ENCODE peak calls at places on chromosomes 13 and 19, in five cellular contexts. W, K, C, J and X are unnamed samples.

GRCh38 chr13:41930154-41930553 is 30.8 kb downstream of the VWA8 start:
- DNase-seq in W (no peak), K (no peak), C (no peak), J (no peak), X (no peak)

GRCh38 chr19:20661150-20661819 is at the start of gene ZNF626:
- DNase-seq in W (peak; percentile 98), K (peak; percentile 89), C (peak; percentile 97), J (peak; percentile 70), X (peak; percentile 96)

GRCh38 chr19:40413291-40413994 is at the start of gene PRX:
- DNase-seq in W (no peak), K (no peak), C (no peak), J (no peak), X (no peak)

GRCh38 chr13:46684287-46685001 is 112.5 kb downstream of the ESD start:
- DNase-seq in W (peak; percentile 51), K (no peak), C (peak; percentile 23), J (no peak), X (no peak)

GRCh38 chr19:58021541-58022282 is 12.1 kb upstream of the ZSCAN1 start:
- DNase-seq in W (peak; percentile 48), K (peak; percentile 29), C (peak; percentile 25), J (peak; percentile 39), X (no peak)

GRCh38 chr19:31127132-31127967 is 221.9 kb downstream of the TSHZ3 start:
- DNase-seq in W (peak; percentile 63), K (peak; percentile 73), C (peak; percentile 98), J (no peak), X (no peak)

GRCh38 chr13:106114981-106115554 is 420.4 kb downstream of the EFNB2 start:
- DNase-seq in W (no peak), K (no peak), C (peak; percentile 69), J (no peak), X (no peak)

GRCh38 chr13:37049810-37050209 is 9.7 kb downstream of the SUPT20H start:
- DNase-seq in W (no peak), K (no peak), C (no peak), J (no peak), X (no peak)

GRCh38 chr19:47430041-47430802 is 10.9 kb upstream of the MEIS3 start:
- DNase-seq in W (peak; percentile 64), K (peak; percentile 44), C (peak; percentile 60), J (peak; percentile 38), X (no peak)

GRCh38 chr13:108213946-108214345 is 1.4 kb downstream of the LIG4 start:
- DNase-seq in W (no peak), K (peak; percentile 89), C (peak; percentile 71), J (no peak), X (no peak)

GRCh38 chr13:106497079-106497478 is 38.4 kb downstream of the EFNB2 start:
- DNase-seq in W (no peak), K (no peak), C (no peak), J (no peak), X (no peak)

GRCh38 chr13:100922599-100922998 is 248.0 kb upstream of the TMTC4 start:
- DNase-seq in W (no peak), K (no peak), C (no peak), J (no peak), X (no peak)

GRCh38 chr13:95073826-95074345 is 227.4 kb downstream of the ABCC4 start:
- DNase-seq in W (peak; percentile 11), K (no peak), C (peak; percentile 49), J (no peak), X (no peak)

GRCh38 chr13:83325454-83325853 is 556.8 kb downstream of the SLITRK1 start:
- DNase-seq in W (peak; percentile 25), K (peak; percentile 12), C (peak; percentile 81), J (no peak), X (no peak)

GRCh38 chr19:33397536-33398360 is 24.2 kb downstream of the CEBPG start:
- DNase-seq in W (no peak), K (no peak), C (no peak), J (no peak), X (no peak)

GRCh38 chr13:50130686-50131051 is 115.4 kb downstream of the KCNRG start:
- DNase-seq in W (peak; percentile 59), K (peak; percentile 32), C (no peak), J (no peak), X (no peak)

GRCh38 chr13:100040196-100040595 is 48.7 kb upstream of the PCCA start:
- DNase-seq in W (no peak), K (peak; percentile 10), C (no peak), J (no peak), X (no peak)

GRCh38 chr19:19134687-19135158 is 3.6 kb downstream of the TMEM161A start:
- DNase-seq in W (no peak), K (no peak), C (no peak), J (peak; percentile 48), X (peak; percentile 17)

GRCh38 chr19:10670876-10671804 is 17.0 kb downstream of the ILF3 start:
- DNase-seq in W (no peak), K (no peak), C (no peak), J (no peak), X (no peak)

GRCh38 chr13:59680429-59681024 is 483.2 kb downstream of the DIAPH3 start:
- DNase-seq in W (peak; percentile 45), K (peak; percentile 38), C (peak; percentile 14), J (peak; percentile 37), X (no peak)

GRCh38 chr19:44587863-44588752 is 25.3 kb upstream of the IGSF23 start:
- DNase-seq in W (peak; percentile 85), K (peak; percentile 93), C (peak; percentile 95), J (peak; percentile 10), X (peak; percentile 86)

GRCh38 chr19:1591421-1592022 is 1.1 kb downstream of the MBD3 start:
- DNase-seq in W (peak; percentile 13), K (no peak), C (no peak), J (no peak), X (no peak)

GRCh38 chr19:31389874-31390273 is 40.6 kb upstream of the TSHZ3 start:
- DNase-seq in W (no peak), K (no peak), C (no peak), J (no peak), X (no peak)

GRCh38 chr13:110173247-110173818 is 133.6 kb downstream of the COL4A1 start:
- DNase-seq in W (no peak), K (peak; percentile 20), C (no peak), J (no peak), X (no peak)
- TF ChIP-seq CTCF in W (no peak), K (no peak), C (no peak), J (no peak), X (no peak)

DNA sequence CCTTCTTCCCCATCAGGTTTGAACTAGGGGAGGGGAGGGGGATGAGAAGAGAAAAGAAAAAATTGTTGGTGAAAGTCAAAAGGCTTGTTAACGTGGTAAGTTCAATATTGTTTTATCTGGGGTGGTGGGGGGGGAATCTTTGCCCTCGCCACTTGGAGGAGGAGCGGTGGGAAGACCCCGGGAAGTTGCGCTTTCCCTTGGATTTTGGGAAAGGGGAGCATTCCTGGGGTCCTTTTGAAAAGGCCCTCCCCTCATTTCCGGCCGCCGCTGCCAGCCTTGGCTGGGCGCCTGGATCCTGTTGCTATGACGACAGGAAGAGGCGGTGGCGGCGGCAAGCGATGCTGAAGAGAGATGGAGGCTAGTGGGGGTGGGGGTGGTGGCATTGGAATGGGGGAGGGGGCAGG is 4.6 kb upstream of the CACNG8 start:
- DNase-seq in W (peak; percentile 54), K (no peak), C (no peak), J (no peak), X (no peak)
- H3K4me3 ChIP-seq in W (no peak overlapping the region), K (no peak overlapping the region), C (no peak overlapping the region), J (no peak overlapping the region), X (no peak overlapping the region)

DNA sequence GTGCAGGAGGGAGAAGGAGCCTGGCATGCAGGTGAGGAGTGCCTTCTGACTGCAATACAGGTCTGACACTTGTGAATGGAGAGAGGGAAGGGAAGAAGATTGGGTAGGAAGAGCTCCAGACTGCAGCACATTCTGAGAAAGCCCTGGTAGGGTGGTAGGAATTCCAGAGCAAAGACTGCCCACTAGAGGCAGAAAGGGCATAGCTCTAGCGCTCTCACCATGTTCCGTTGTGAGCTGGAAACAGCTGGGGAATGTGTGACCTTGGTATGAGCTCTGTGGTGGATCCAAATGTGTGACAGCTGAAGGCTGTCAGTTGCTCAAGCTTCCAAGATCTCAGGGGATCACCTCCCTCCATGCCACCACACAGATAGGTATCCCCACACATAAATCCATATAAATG is 2.9 kb upstream of the MTUS2 start:
- DNase-seq in W (no peak), K (no peak), C (no peak), J (no peak), X (no peak)
- TF ChIP-seq CTCF in W (no peak), K (no peak), C (no peak), J (no peak), X (no peak)

DNA sequence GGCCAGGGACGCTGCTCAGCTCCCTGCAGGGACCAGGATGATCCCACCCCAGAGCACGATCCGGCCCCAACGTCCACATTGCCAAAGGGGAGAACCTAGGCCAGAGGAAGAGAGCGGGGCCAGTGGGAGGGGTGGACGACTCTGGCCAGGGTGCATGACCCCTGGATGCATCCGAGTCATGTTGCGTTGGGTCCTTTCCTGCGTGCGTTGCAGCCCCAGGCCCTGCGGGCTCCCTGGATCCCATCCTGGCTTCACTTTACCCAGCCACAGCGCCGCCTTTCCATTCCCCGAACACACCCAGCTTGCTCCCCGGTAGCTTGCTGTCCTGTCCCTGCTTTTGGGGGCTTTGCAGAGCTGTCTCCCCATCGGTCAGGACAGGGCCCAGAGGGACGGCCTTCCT is 10.5 kb downstream of the PLIN4 start:
- DNase-seq in W (no peak), K (no peak), C (no peak), J (no peak), X (no peak)
- H3K4me3 ChIP-seq in W (no peak overlapping the region), K (no peak overlapping the region), C (no peak overlapping the region), J (no peak overlapping the region), X (no peak overlapping the region)

GRCh38 chr19:51458899-51459592 is 792 bp upstream of the SIGLEC8 start:
- DNase-seq in W (no peak), K (no peak), C (no peak), J (no peak), X (no peak)
- TF ChIP-seq CTCF in W (no peak), K (no peak), C (no peak), J (no peak), X (no peak)

GRCh38 chr19:54203151-54203611 is 2.5 kb downstream of the RPS9 start:
- DNase-seq in W (peak; percentile 42), K (no peak), C (peak; percentile 9), J (no peak), X (no peak)
- H3K4me3 ChIP-seq in W (peak overlapping the region; percentile 2), K (no peak overlapping the region), C (peak overlapping the region; percentile 92), J (peak overlapping the region; percentile 80), X (peak overlapping the region; percentile 94)

DNA sequence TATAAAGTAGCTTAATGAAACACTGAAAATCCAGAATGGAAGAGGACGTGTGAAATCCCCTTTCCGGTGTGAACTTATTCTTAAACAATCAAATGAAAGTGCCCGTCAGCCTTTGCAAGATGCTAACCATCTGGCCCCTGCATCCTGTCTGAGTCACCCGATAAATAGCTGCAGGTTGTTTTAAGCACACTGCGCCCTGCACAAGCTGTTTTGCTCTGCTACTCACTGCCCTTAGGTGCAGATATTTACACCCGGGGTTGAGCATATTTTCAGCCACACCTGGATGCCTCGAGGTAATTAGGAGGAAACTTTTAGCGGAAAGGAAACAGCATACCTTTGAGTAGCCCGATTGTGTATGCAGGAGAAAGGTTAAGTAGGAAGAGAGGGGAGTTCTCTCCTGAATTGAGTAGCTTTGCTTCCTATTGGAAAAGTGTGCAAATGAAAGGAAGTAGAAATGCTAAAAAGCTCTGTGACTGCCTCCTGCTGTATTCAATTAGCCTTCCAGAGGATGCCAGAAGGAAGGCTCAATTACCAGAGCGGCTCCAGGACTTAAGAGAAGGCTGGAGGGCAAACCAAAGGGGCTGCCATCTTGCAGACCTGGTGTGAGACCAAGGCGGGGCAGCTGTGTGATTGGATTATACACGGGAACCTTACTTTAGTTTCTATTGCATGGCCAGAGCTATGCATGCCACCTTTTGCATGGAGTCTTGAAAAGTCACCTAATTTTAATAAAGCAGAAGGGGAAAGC is 42.5 kb downstream of the IRS2 start:
- DNase-seq in W (peak; percentile 74), K (peak; percentile 92), C (peak; percentile 79), J (peak; percentile 3), X (peak; percentile 43)
- TF ChIP-seq CTCF in W (no peak), K (no peak), C (peak; percentile 14), J (no peak), X (no peak)

GRCh38 chr13:39655569-39656324 is at the start of gene COG6:
- DNase-seq in W (peak; percentile 90), K (peak; percentile 79), C (peak; percentile 77), J (peak; percentile 94), X (peak; percentile 42)
- H3K4me3 ChIP-seq in W (peak within 1 kb of the TSS; percentile 97), K (peak within 1 kb of the TSS; percentile 99), C (peak within 1 kb of the TSS; percentile 91), J (peak within 1 kb of the TSS; percentile 84), X (peak within 1 kb of the TSS; percentile 94)